ENCODE peak calls at places on chromosomes 16 and 17, in eight cellular contexts. One of them, this sample, is unnamed.

GRCh38 chr16:58013201-58013956 is 12.2 kb downstream of the USB1 start:
- DNase-seq in heart left ventricle: no peak
- DNase-seq in heart right ventricle: no peak
- DNase-seq in OCI-LY7: no peak
- DNase-seq in substantia nigra: no peak
- DNase-seq in AG04450: no peak
- DNase-seq in GM23248: no peak
- DNase-seq in uterus: no peak
- DNase-seq in this sample: no peak

GRCh38 chr16:9761870-9762269 is 420.4 kb downstream of the GRIN2A start:
- DNase-seq in heart left ventricle: no peak
- DNase-seq in heart right ventricle: no peak
- DNase-seq in OCI-LY7: no peak
- DNase-seq in substantia nigra: no peak
- DNase-seq in AG04450: no peak
- DNase-seq in GM23248: no peak
- DNase-seq in uterus: no peak
- DNase-seq in this sample: no peak

GRCh38 chr17:1043601-1044251 is 46.8 kb downstream of the TIMM22 start:
- DNase-seq in heart left ventricle: peak
- DNase-seq in heart right ventricle: peak
- DNase-seq in OCI-LY7: no peak
- DNase-seq in substantia nigra: no peak
- DNase-seq in AG04450: no peak
- DNase-seq in GM23248: no peak
- DNase-seq in uterus: peak
- DNase-seq in this sample: no peak

GRCh38 chr17:19345486-19346350 is 16.8 kb downstream of the B9D1 start:
- DNase-seq in heart left ventricle: no peak
- DNase-seq in heart right ventricle: no peak
- DNase-seq in OCI-LY7: no peak
- DNase-seq in substantia nigra: no peak
- DNase-seq in AG04450: no peak
- DNase-seq in GM23248: no peak
- DNase-seq in uterus: peak
- DNase-seq in this sample: no peak

GRCh38 chr17:60971515-60972369 is 294.1 kb downstream of the BCAS3 start:
- DNase-seq in heart left ventricle: no peak
- DNase-seq in heart right ventricle: no peak
- DNase-seq in OCI-LY7: peak
- DNase-seq in substantia nigra: no peak
- DNase-seq in AG04450: peak
- DNase-seq in GM23248: peak
- DNase-seq in uterus: peak
- DNase-seq in this sample: no peak

GRCh38 chr17:79975498-79976134 is 60.1 kb downstream of the TBC1D16 start:
- DNase-seq in heart left ventricle: no peak
- DNase-seq in heart right ventricle: no peak
- DNase-seq in OCI-LY7: no peak
- DNase-seq in substantia nigra: no peak
- DNase-seq in AG04450: no peak
- DNase-seq in GM23248: no peak
- DNase-seq in uterus: peak
- DNase-seq in this sample: no peak

GRCh38 chr17:82670661-82671060 is 22.4 kb upstream of the WDR45B start:
- DNase-seq in heart left ventricle: no peak
- DNase-seq in heart right ventricle: no peak
- DNase-seq in OCI-LY7: no peak
- DNase-seq in substantia nigra: no peak
- DNase-seq in AG04450: no peak
- DNase-seq in GM23248: no peak
- DNase-seq in uterus: no peak
- DNase-seq in this sample: no peak

GRCh38 chr16:88744520-88744835 is 38.2 kb downstream of the CTU2 start:
- DNase-seq in heart left ventricle: no peak
- DNase-seq in heart right ventricle: no peak
- DNase-seq in OCI-LY7: no peak
- DNase-seq in substantia nigra: no peak
- DNase-seq in AG04450: no peak
- DNase-seq in GM23248: no peak
- DNase-seq in uterus: no peak
- DNase-seq in this sample: no peak

GRCh38 chr17:40442392-40443195 is 656 bp upstream of the IGFBP4 start:
- DNase-seq in heart left ventricle: peak
- DNase-seq in heart right ventricle: peak
- DNase-seq in OCI-LY7: no peak
- DNase-seq in substantia nigra: no peak
- DNase-seq in AG04450: no peak
- DNase-seq in GM23248: peak
- DNase-seq in uterus: peak
- DNase-seq in this sample: no peak

GRCh38 chr16:68658258-68658973 is 13.3 kb downstream of the CDH3 start:
- DNase-seq in heart left ventricle: no peak
- DNase-seq in heart right ventricle: no peak
- DNase-seq in OCI-LY7: no peak
- DNase-seq in substantia nigra: no peak
- DNase-seq in AG04450: no peak
- DNase-seq in GM23248: peak
- DNase-seq in uterus: peak
- DNase-seq in this sample: peak

GRCh38 chr16:57123216-57123968 is 31.0 kb downstream of the CPNE2 start:
- DNase-seq in heart left ventricle: no peak
- DNase-seq in heart right ventricle: no peak
- DNase-seq in OCI-LY7: no peak
- DNase-seq in substantia nigra: no peak
- DNase-seq in AG04450: no peak
- DNase-seq in GM23248: no peak
- DNase-seq in uterus: no peak
- DNase-seq in this sample: no peak

GRCh38 chr17:65841116-65841515 is 279.7 kb upstream of the AXIN2 start:
- DNase-seq in heart left ventricle: no peak
- DNase-seq in heart right ventricle: no peak
- DNase-seq in OCI-LY7: no peak
- DNase-seq in substantia nigra: no peak
- DNase-seq in AG04450: no peak
- DNase-seq in GM23248: no peak
- DNase-seq in uterus: no peak
- DNase-seq in this sample: no peak

GRCh38 chr17:69594641-69595040 is 180.1 kb downstream of the MAP2K6 start:
- DNase-seq in heart left ventricle: no peak
- DNase-seq in heart right ventricle: no peak
- DNase-seq in OCI-LY7: no peak
- DNase-seq in substantia nigra: no peak
- DNase-seq in AG04450: no peak
- DNase-seq in GM23248: no peak
- DNase-seq in uterus: no peak
- DNase-seq in this sample: no peak

GRCh38 chr17:19361975-19362292 is 589 bp downstream of the B9D1 start:
- DNase-seq in heart left ventricle: no peak
- DNase-seq in heart right ventricle: no peak
- DNase-seq in OCI-LY7: no peak
- DNase-seq in substantia nigra: no peak
- DNase-seq in AG04450: no peak
- DNase-seq in GM23248: no peak
- DNase-seq in uterus: no peak
- DNase-seq in this sample: no peak

GRCh38 chr16:81443688-81444447 is 740 bp upstream of the CMIP start:
- DNase-seq in heart left ventricle: no peak
- DNase-seq in heart right ventricle: peak
- DNase-seq in OCI-LY7: no peak
- DNase-seq in substantia nigra: no peak
- DNase-seq in AG04450: no peak
- DNase-seq in GM23248: no peak
- DNase-seq in uterus: peak
- DNase-seq in this sample: no peak

GRCh38 chr17:43940630-43941029 is 1.6 kb downstream of the PPY start:
- DNase-seq in heart left ventricle: peak
- DNase-seq in heart right ventricle: no peak
- DNase-seq in OCI-LY7: peak
- DNase-seq in substantia nigra: no peak
- DNase-seq in AG04450: no peak
- DNase-seq in GM23248: peak
- DNase-seq in uterus: no peak
- DNase-seq in this sample: no peak

GRCh38 chr17:74786411-74787097 is 10.4 kb upstream of the NAT9 start:
- DNase-seq in heart left ventricle: no peak
- DNase-seq in heart right ventricle: no peak
- DNase-seq in OCI-LY7: no peak
- DNase-seq in substantia nigra: no peak
- DNase-seq in AG04450: no peak
- DNase-seq in GM23248: no peak
- DNase-seq in uterus: no peak
- DNase-seq in this sample: no peak

GRCh38 chr17:37848690-37849616 is 75.3 kb upstream of the TBC1D3K start:
- DNase-seq in heart left ventricle: no peak
- DNase-seq in heart right ventricle: no peak
- DNase-seq in OCI-LY7: no peak
- DNase-seq in substantia nigra: no peak
- DNase-seq in AG04450: peak
- DNase-seq in GM23248: peak
- DNase-seq in uterus: no peak
- DNase-seq in this sample: peak

GRCh38 chr17:60006160-60006559 is 41.6 kb upstream of the RNFT1 start:
- DNase-seq in heart left ventricle: no peak
- DNase-seq in heart right ventricle: no peak
- DNase-seq in OCI-LY7: no peak
- DNase-seq in substantia nigra: no peak
- DNase-seq in AG04450: no peak
- DNase-seq in GM23248: no peak
- DNase-seq in uterus: no peak
- DNase-seq in this sample: no peak

GRCh38 chr17:77959926-77960521 is 1.5 kb downstream of the TNRC6C start:
- DNase-seq in heart left ventricle: no peak
- DNase-seq in heart right ventricle: no peak
- DNase-seq in OCI-LY7: peak
- DNase-seq in substantia nigra: no peak
- DNase-seq in AG04450: no peak
- DNase-seq in GM23248: no peak
- DNase-seq in uterus: no peak
- DNase-seq in this sample: no peak
- H3K27ac ChIP-seq in heart left ventricle: no peak
- H3K27ac ChIP-seq in heart right ventricle: peak
- H3K27ac ChIP-seq in OCI-LY7: no peak
- H3K27ac ChIP-seq in substantia nigra: peak
- H3K27ac ChIP-seq in AG04450: no peak
- H3K27ac ChIP-seq in GM23248: no peak
- H3K27ac ChIP-seq in uterus: peak
- H3K27ac ChIP-seq in this sample: no peak

GRCh38 chr16:46918905-46919792 is 35.0 kb downstream of the GPT2 start:
- DNase-seq in heart left ventricle: no peak
- DNase-seq in heart right ventricle: no peak
- DNase-seq in OCI-LY7: peak
- DNase-seq in substantia nigra: no peak
- DNase-seq in AG04450: no peak
- DNase-seq in GM23248: no peak
- DNase-seq in uterus: no peak
- DNase-seq in this sample: no peak
- H3K27ac ChIP-seq in heart left ventricle: no peak
- H3K27ac ChIP-seq in heart right ventricle: no peak
- H3K27ac ChIP-seq in OCI-LY7: no peak
- H3K27ac ChIP-seq in substantia nigra: peak
- H3K27ac ChIP-seq in AG04450: no peak
- H3K27ac ChIP-seq in GM23248: no peak
- H3K27ac ChIP-seq in uterus: no peak
- H3K27ac ChIP-seq in this sample: no peak

GRCh38 chr17:42406602-42407288 is 16.3 kb downstream of the CAVIN1 start:
- DNase-seq in heart left ventricle: no peak
- DNase-seq in heart right ventricle: no peak
- DNase-seq in OCI-LY7: no peak
- DNase-seq in substantia nigra: no peak
- DNase-seq in AG04450: no peak
- DNase-seq in GM23248: peak
- DNase-seq in uterus: no peak
- DNase-seq in this sample: no peak
- H3K27ac ChIP-seq in heart left ventricle: peak
- H3K27ac ChIP-seq in heart right ventricle: peak
- H3K27ac ChIP-seq in OCI-LY7: no peak
- H3K27ac ChIP-seq in substantia nigra: peak
- H3K27ac ChIP-seq in AG04450: peak
- H3K27ac ChIP-seq in GM23248: peak
- H3K27ac ChIP-seq in uterus: peak
- H3K27ac ChIP-seq in this sample: peak

GRCh38 chr17:4358154-4358553 is 8.3 kb downstream of the UBE2G1 start:
- DNase-seq in heart left ventricle: no peak
- DNase-seq in heart right ventricle: no peak
- DNase-seq in OCI-LY7: no peak
- DNase-seq in substantia nigra: no peak
- DNase-seq in AG04450: no peak
- DNase-seq in GM23248: no peak
- DNase-seq in uterus: no peak
- DNase-seq in this sample: no peak

GRCh38 chr17:4357030-4357635 is 9.3 kb downstream of the UBE2G1 start:
- DNase-seq in heart left ventricle: no peak
- DNase-seq in heart right ventricle: no peak
- DNase-seq in OCI-LY7: no peak
- DNase-seq in substantia nigra: no peak
- DNase-seq in AG04450: no peak
- DNase-seq in GM23248: no peak
- DNase-seq in uterus: no peak
- DNase-seq in this sample: no peak

GRCh38 chr17:4357671-4358070 is 8.8 kb downstream of the UBE2G1 start:
- DNase-seq in heart left ventricle: no peak
- DNase-seq in heart right ventricle: no peak
- DNase-seq in OCI-LY7: no peak
- DNase-seq in substantia nigra: no peak
- DNase-seq in AG04450: no peak
- DNase-seq in GM23248: no peak
- DNase-seq in uterus: no peak
- DNase-seq in this sample: no peak

DNA sequence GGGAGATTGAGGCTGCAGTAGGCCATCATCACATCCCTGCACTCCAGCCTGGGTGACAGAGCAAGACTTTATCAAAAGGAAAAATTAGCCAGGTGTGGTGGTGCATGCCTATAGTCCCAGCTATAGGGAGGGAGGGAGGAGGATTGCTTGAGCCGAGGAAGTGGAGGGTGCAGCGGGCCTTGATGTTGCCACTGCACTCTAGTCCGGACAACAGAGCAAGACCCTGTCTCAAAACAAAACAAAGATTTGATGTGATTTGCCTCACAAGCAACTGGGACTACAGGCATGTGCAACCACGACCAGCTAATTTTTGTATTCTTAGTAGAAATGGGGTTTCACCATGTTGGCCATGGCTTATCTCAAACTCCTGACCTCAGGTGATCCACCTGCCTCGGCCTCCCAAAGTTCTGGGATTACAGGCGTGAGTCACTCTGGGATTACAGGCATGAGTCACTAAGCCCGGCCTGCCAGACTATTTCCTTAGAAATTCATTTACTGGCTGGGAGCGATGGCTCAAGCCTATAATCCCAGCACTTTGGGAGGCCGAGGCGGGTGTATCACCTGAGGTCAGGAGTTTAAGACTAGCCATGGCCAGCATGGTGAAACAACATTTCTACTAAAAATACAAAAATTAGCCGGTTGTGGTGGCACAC is 11.5 kb downstream of the UBE2G1 start:
- DNase-seq in heart left ventricle: no peak
- DNase-seq in heart right ventricle: no peak
- DNase-seq in OCI-LY7: no peak
- DNase-seq in substantia nigra: no peak
- DNase-seq in AG04450: no peak
- DNase-seq in GM23248: peak
- DNase-seq in uterus: no peak
- DNase-seq in this sample: no peak
- H3K27ac ChIP-seq in heart left ventricle: no peak
- H3K27ac ChIP-seq in heart right ventricle: no peak
- H3K27ac ChIP-seq in OCI-LY7: peak
- H3K27ac ChIP-seq in substantia nigra: no peak
- H3K27ac ChIP-seq in AG04450: no peak
- H3K27ac ChIP-seq in GM23248: no peak
- H3K27ac ChIP-seq in uterus: no peak
- H3K27ac ChIP-seq in this sample: no peak